ENCODE peak calls at places on chromosomes 13 and 19, in nine cellular contexts. One of them, this sample, is unnamed.

GRCh38 chr19:18860725-18861124 is 29.0 kb downstream of the UPF1 start:
- DNase-seq in neural progenitor cell: no peak
- DNase-seq in B cell: no peak
- DNase-seq in Ammon's horn: no peak
- DNase-seq in substantia nigra: no peak
- DNase-seq in SK-N-DZ: no peak
- DNase-seq in NCI-H226: no peak
- DNase-seq in progenitor cell of endocrine pancreas: no peak
- DNase-seq in pancreas: no peak
- DNase-seq in this sample: no peak

GRCh38 chr19:50230379-50231351 is 27.2 kb downstream of the MYH14 start:
- DNase-seq in substantia nigra: no peak
- DNase-seq in neural progenitor cell: peak
- DNase-seq in pancreas: no peak
- DNase-seq in B cell: no peak
- DNase-seq in Ammon's horn: no peak
- DNase-seq in SK-N-DZ: no peak
- DNase-seq in NCI-H226: no peak
- DNase-seq in progenitor cell of endocrine pancreas: no peak
- DNase-seq in this sample: no peak

GRCh38 chr13:49635599-49636433 is 7.5 kb downstream of the ARL11 start:
- DNase-seq in substantia nigra: no peak
- DNase-seq in B cell: no peak
- DNase-seq in SK-N-DZ: no peak
- DNase-seq in NCI-H226: peak
- DNase-seq in progenitor cell of endocrine pancreas: no peak
- DNase-seq in Ammon's horn: peak
- DNase-seq in neural progenitor cell: no peak
- DNase-seq in pancreas: no peak
- DNase-seq in this sample: no peak

GRCh38 chr13:25469179-25469545 is 97.4 kb downstream of the ATP8A2 start:
- DNase-seq in pancreas: no peak
- DNase-seq in progenitor cell of endocrine pancreas: no peak
- DNase-seq in substantia nigra: no peak
- DNase-seq in SK-N-DZ: no peak
- DNase-seq in Ammon's horn: no peak
- DNase-seq in B cell: no peak
- DNase-seq in neural progenitor cell: no peak
- DNase-seq in NCI-H226: no peak
- DNase-seq in this sample: no peak

GRCh38 chr19:55304279-55304978 is 20.6 kb downstream of the BRSK1 start:
- DNase-seq in substantia nigra: no peak
- DNase-seq in neural progenitor cell: peak
- DNase-seq in progenitor cell of endocrine pancreas: no peak
- DNase-seq in pancreas: no peak
- DNase-seq in B cell: peak
- DNase-seq in NCI-H226: no peak
- DNase-seq in SK-N-DZ: peak
- DNase-seq in Ammon's horn: no peak
- DNase-seq in this sample: no peak

GRCh38 chr13:37954191-37954590 is 84.6 kb upstream of the TRPC4 start:
- DNase-seq in progenitor cell of endocrine pancreas: no peak
- DNase-seq in substantia nigra: no peak
- DNase-seq in SK-N-DZ: no peak
- DNase-seq in pancreas: no peak
- DNase-seq in B cell: no peak
- DNase-seq in NCI-H226: peak
- DNase-seq in neural progenitor cell: no peak
- DNase-seq in Ammon's horn: no peak
- DNase-seq in this sample: no peak

GRCh38 chr19:19515764-19516519 is at the start of gene NDUFA13:
- DNase-seq in SK-N-DZ: peak
- DNase-seq in substantia nigra: peak
- DNase-seq in Ammon's horn: peak
- DNase-seq in pancreas: peak
- DNase-seq in progenitor cell of endocrine pancreas: peak
- DNase-seq in NCI-H226: peak
- DNase-seq in neural progenitor cell: peak
- DNase-seq in B cell: peak
- DNase-seq in this sample: peak

GRCh38 chr19:50658438-50659317 is 9.4 kb downstream of the C19orf81 start:
- DNase-seq in substantia nigra: peak
- DNase-seq in SK-N-DZ: peak
- DNase-seq in pancreas: peak
- DNase-seq in B cell: peak
- DNase-seq in progenitor cell of endocrine pancreas: peak
- DNase-seq in Ammon's horn: peak
- DNase-seq in NCI-H226: peak
- DNase-seq in neural progenitor cell: peak
- DNase-seq in this sample: peak

GRCh38 chr13:22311734-22312404 is 641.0 kb downstream of the FGF9 start:
- DNase-seq in neural progenitor cell: no peak
- DNase-seq in progenitor cell of endocrine pancreas: no peak
- DNase-seq in substantia nigra: no peak
- DNase-seq in NCI-H226: no peak
- DNase-seq in B cell: no peak
- DNase-seq in SK-N-DZ: no peak
- DNase-seq in Ammon's horn: peak
- DNase-seq in pancreas: no peak
- DNase-seq in this sample: no peak

GRCh38 chr13:112843392-112844250 is 125.4 kb upstream of the MCF2L start:
- DNase-seq in SK-N-DZ: no peak
- DNase-seq in pancreas: no peak
- DNase-seq in NCI-H226: no peak
- DNase-seq in Ammon's horn: no peak
- DNase-seq in substantia nigra: no peak
- DNase-seq in progenitor cell of endocrine pancreas: no peak
- DNase-seq in neural progenitor cell: no peak
- DNase-seq in B cell: no peak
- DNase-seq in this sample: no peak

GRCh38 chr13:23674795-23675640 is 104.8 kb downstream of the TNFRSF19 start:
- DNase-seq in neural progenitor cell: no peak
- DNase-seq in progenitor cell of endocrine pancreas: no peak
- DNase-seq in Ammon's horn: no peak
- DNase-seq in NCI-H226: no peak
- DNase-seq in pancreas: no peak
- DNase-seq in substantia nigra: no peak
- DNase-seq in B cell: no peak
- DNase-seq in SK-N-DZ: no peak
- DNase-seq in this sample: no peak

GRCh38 chr13:74114202-74114601 is 20.0 kb downstream of the KLF12 start:
- DNase-seq in pancreas: no peak
- DNase-seq in neural progenitor cell: no peak
- DNase-seq in Ammon's horn: no peak
- DNase-seq in progenitor cell of endocrine pancreas: no peak
- DNase-seq in NCI-H226: peak
- DNase-seq in substantia nigra: no peak
- DNase-seq in B cell: no peak
- DNase-seq in SK-N-DZ: no peak
- DNase-seq in this sample: no peak

GRCh38 chr19:383922-384800 is 24.8 kb downstream of the C2CD4C start:
- DNase-seq in Ammon's horn: no peak
- DNase-seq in substantia nigra: no peak
- DNase-seq in neural progenitor cell: peak
- DNase-seq in progenitor cell of endocrine pancreas: no peak
- DNase-seq in SK-N-DZ: peak
- DNase-seq in NCI-H226: no peak
- DNase-seq in pancreas: peak
- DNase-seq in B cell: no peak
- DNase-seq in this sample: no peak

GRCh38 chr19:41753936-41754529 is 1.3 kb upstream of the CEACAM6 start:
- DNase-seq in progenitor cell of endocrine pancreas: no peak
- DNase-seq in NCI-H226: peak
- DNase-seq in substantia nigra: no peak
- DNase-seq in B cell: peak
- DNase-seq in neural progenitor cell: peak
- DNase-seq in Ammon's horn: peak
- DNase-seq in SK-N-DZ: peak
- DNase-seq in pancreas: peak
- DNase-seq in this sample: peak

GRCh38 chr13:27171244-27171829 is at the start of gene USP12:
- DNase-seq in neural progenitor cell: no peak
- DNase-seq in progenitor cell of endocrine pancreas: peak
- DNase-seq in SK-N-DZ: peak
- DNase-seq in NCI-H226: no peak
- DNase-seq in substantia nigra: no peak
- DNase-seq in Ammon's horn: no peak
- DNase-seq in pancreas: peak
- DNase-seq in B cell: peak
- DNase-seq in this sample: peak

GRCh38 chr19:29509456-29509855 is 16.3 kb upstream of the VSTM2B start:
- DNase-seq in SK-N-DZ: no peak
- DNase-seq in NCI-H226: no peak
- DNase-seq in progenitor cell of endocrine pancreas: no peak
- DNase-seq in substantia nigra: no peak
- DNase-seq in Ammon's horn: no peak
- DNase-seq in B cell: no peak
- DNase-seq in pancreas: no peak
- DNase-seq in neural progenitor cell: no peak
- DNase-seq in this sample: no peak

GRCh38 chr13:31201341-31202024 is 1.7 kb downstream of the B3GLCT start:
- DNase-seq in pancreas: peak
- DNase-seq in NCI-H226: no peak
- DNase-seq in B cell: no peak
- DNase-seq in Ammon's horn: no peak
- DNase-seq in progenitor cell of endocrine pancreas: no peak
- DNase-seq in neural progenitor cell: no peak
- DNase-seq in substantia nigra: no peak
- DNase-seq in SK-N-DZ: no peak
- DNase-seq in this sample: no peak

GRCh38 chr13:109224033-109224432 is 562.4 kb downstream of the IRS2 start:
- DNase-seq in progenitor cell of endocrine pancreas: no peak
- DNase-seq in Ammon's horn: no peak
- DNase-seq in substantia nigra: no peak
- DNase-seq in NCI-H226: no peak
- DNase-seq in SK-N-DZ: no peak
- DNase-seq in neural progenitor cell: no peak
- DNase-seq in pancreas: no peak
- DNase-seq in B cell: no peak
- DNase-seq in this sample: no peak